ENCODE peak calls at places on chromosome X, in five cellular contexts. U is ecto neural progenitor cell; A is kidney tubule cell; O is activated CD4-positive, alpha-beta T cell treated with anti-CD3 and anti-CD28 coated beads for 36 hours; Y is EH. Q is an unnamed sample.

GRCh38 chrX:136209016-136209738 is 42.0 kb downstream of the MAP7D3 start:
- DNase-seq in U (no peak), A (peak; percentile 43), O (peak; percentile 44), Y (peak; percentile 60), Q (no peak)

GRCh38 chrX:115018944-115019343 is 1.5 kb upstream of the IL13RA2 start:
- DNase-seq in U (no peak), A (peak; percentile 47), O (no peak), Y (peak; percentile 74), Q (no peak)

GRCh38 chrX:69959712-69960111 is 90.0 kb downstream of the AWAT2 start:
- DNase-seq in U (no peak), A (no peak), O (no peak), Y (no peak), Q (no peak)

GRCh38 chrX:85379174-85379907 is at the start of gene POF1B:
- DNase-seq in U (no peak), A (peak; percentile 22), O (no peak), Y (no peak), Q (no peak)

GRCh38 chrX:135302269-135302873 is 6.9 kb upstream of the ETDC start:
- DNase-seq in U (no peak), A (no peak), O (no peak), Y (no peak), Q (no peak)

GRCh38 chrX:39337461-39337860 is 536.2 kb downstream of the MID1IP1 start:
- DNase-seq in U (no peak), A (no peak), O (no peak), Y (no peak), Q (no peak)

GRCh38 chrX:70613295-70613694 is 168.7 kb downstream of the DLG3 start:
- DNase-seq in U (no peak), A (peak; percentile 39), O (no peak), Y (peak; percentile 60), Q (no peak)

GRCh38 chrX:9378980-9379696 is 85.7 kb upstream of the TBL1X start:
- DNase-seq in U (no peak), A (no peak), O (no peak), Y (peak; percentile 21), Q (no peak)

Q was measured in T-helper 2 cell treated with Interferon-gamma antibody and Interleukin-4, amounts not matched to agents 5 μg/mL and 100 μg/mL, for 36 hours.